ENCODE peak calls at places on chromosomes 1 and 21, in five cellular contexts. D, C, K, Z and H are unnamed samples.
A peak's percentile ranks its signal among the peaks of the same experiment; 100 is the strongest.

GRCh38 chr1:39927538-39927937 is 25.8 kb upstream of the MYCL start:
- DNase-seq in D (no peak), C (no peak), K (no peak), Z (no peak), H (no peak)

GRCh38 chr21:34926784-34927548 is 122.1 kb downstream of the RUNX1 start:
- DNase-seq in D (no peak), C (no peak), K (no peak), Z (no peak), H (peak; percentile 57)

GRCh38 chr1:41629571-41629970 is 145.1 kb upstream of the EDN2 start:
- DNase-seq in D (no peak), C (no peak), K (no peak), Z (no peak), H (peak; percentile 60)

GRCh38 chr1:59885160-59885832 is 41.3 kb downstream of the CYP2J2 start:
- DNase-seq in D (no peak), C (no peak), K (no peak), Z (no peak), H (no peak)

GRCh38 chr1:78836736-78837135 is 169.8 kb downstream of the ADGRL4 start:
- DNase-seq in D (no peak), C (no peak), K (no peak), Z (no peak), H (peak; percentile 28)

GRCh38 chr1:208551609-208552008 is 307.4 kb upstream of the PLXNA2 start:
- DNase-seq in D (no peak), C (no peak), K (no peak), Z (no peak), H (no peak)

GRCh38 chr1:215226755-215227154 is 144.2 kb downstream of the KCNK2 start:
- DNase-seq in D (no peak), C (no peak), K (no peak), Z (no peak), H (no peak)

GRCh38 chr1:5985250-5985649 is 7.0 kb downstream of the NPHP4 start:
- DNase-seq in D (no peak), C (no peak), K (peak; percentile 26), Z (no peak), H (no peak)

GRCh38 chr1:5744342-5744741 is 247.9 kb downstream of the NPHP4 start:
- DNase-seq in D (no peak), C (no peak), K (peak; percentile 45), Z (no peak), H (no peak)

GRCh38 chr21:39633770-39634181 is 21.0 kb downstream of the B3GALT5 start:
- DNase-seq in D (peak; percentile 89), C (peak; percentile 95), K (no peak), Z (no peak), H (peak; percentile 92)

GRCh38 chr1:172969611-172970010 is 81.1 kb downstream of the TNFSF18 start:
- DNase-seq in D (no peak), C (peak; percentile 95), K (no peak), Z (no peak), H (peak; percentile 92)

GRCh38 chr1:202961220-202961880 is 3.2 kb upstream of the ADIPOR1 start:
- DNase-seq in D (no peak), C (no peak), K (peak; percentile 64), Z (no peak), H (no peak)

GRCh38 chr1:180503274-180503862 is 991 bp upstream of the ACBD6 start:
- DNase-seq in D (no peak), C (no peak), K (no peak), Z (peak; percentile 38), H (no peak)

GRCh38 chr1:147390185-147390542 is 147.7 kb downstream of the CHD1L start:
- DNase-seq in D (no peak), C (no peak), K (no peak), Z (no peak), H (no peak)

GRCh38 chr1:157626099-157626498 is 28.2 kb upstream of the FCRL4 start:
- DNase-seq in D (no peak), C (no peak), K (no peak), Z (peak; percentile 46), H (no peak)
- TF ChIP-seq CTCF in D (no peak), C (no peak), K (no peak), Z (peak; percentile 60), H (no peak)

GRCh38 chr1:151846062-151846568 is 6.5 kb upstream of the C2CD4D start:
- DNase-seq in D (no peak), C (no peak), K (no peak), Z (no peak), H (peak; percentile 30)
- TF ChIP-seq CTCF in D (no peak), C (peak; percentile 4), K (no peak), Z (no peak), H (no peak)

GRCh38 chr1:220347654-220348175 is 75.5 kb upstream of the RAB3GAP2 start:
- DNase-seq in D (no peak), C (no peak), K (no peak), Z (no peak), H (no peak)

GRCh38 chr1:220356981-220357850 is 85.0 kb upstream of the RAB3GAP2 start:
- DNase-seq in D (no peak), C (no peak), K (no peak), Z (no peak), H (no peak)

GRCh38 chr1:220353229-220354012 is 81.2 kb upstream of the RAB3GAP2 start:
- DNase-seq in D (no peak), C (no peak), K (no peak), Z (no peak), H (no peak)
- TF ChIP-seq CTCF in D (no peak), C (no peak), K (no peak), Z (no peak), H (no peak)

GRCh38 chr1:92259350-92259749 is 39.4 kb downstream of the GLMN start:
- DNase-seq in D (no peak), C (no peak), K (no peak), Z (no peak), H (no peak)
- TF ChIP-seq CTCF in D (no peak), C (no peak), K (no peak), Z (no peak), H (no peak)

GRCh38 chr1:102640872-102641271 is 467.4 kb downstream of the COL11A1 start:
- DNase-seq in D (no peak), C (no peak), K (no peak), Z (no peak), H (no peak)
- TF ChIP-seq CTCF in D (no peak), C (no peak), K (no peak), Z (no peak), H (no peak)

DNA sequence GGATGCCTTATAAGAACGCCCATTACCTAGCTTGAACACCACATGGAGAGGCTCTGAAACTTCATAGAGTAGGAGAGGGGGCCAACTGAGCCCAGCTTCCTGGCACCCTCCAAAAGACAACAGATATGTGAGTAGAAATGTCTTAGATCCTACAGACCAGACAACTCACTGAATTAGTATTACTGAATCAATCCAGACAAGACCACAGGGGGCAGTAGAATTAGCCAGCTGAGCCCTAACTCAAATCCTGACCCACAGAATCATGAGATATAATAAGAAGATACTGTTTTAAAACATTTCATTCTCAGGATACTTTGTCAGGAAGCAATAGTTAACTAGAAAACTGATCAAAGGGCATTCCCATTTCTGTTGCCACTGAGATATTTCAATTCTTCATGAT is 45.8 kb upstream of the C1orf21 start:
- DNase-seq in D (no peak), C (no peak), K (no peak), Z (no peak), H (peak; percentile 9)
- TF ChIP-seq CTCF in D (no peak), C (peak; percentile 22), K (no peak), Z (no peak), H (peak; percentile 47)

GRCh38 chr1:154752273-154753030 is 117.6 kb downstream of the KCNN3 start:
- DNase-seq in D (no peak), C (no peak), K (no peak), Z (no peak), H (no peak)
- TF ChIP-seq CTCF in D (no peak), C (no peak), K (no peak), Z (no peak), H (no peak)

GRCh38 chr1:73205294-73205973 is 923.1 kb upstream of the NEGR1 start:
- DNase-seq in D (no peak), C (no peak), K (no peak), Z (no peak), H (no peak)
- TF ChIP-seq CTCF in D (no peak), C (no peak), K (no peak), Z (no peak), H (no peak)

DNA sequence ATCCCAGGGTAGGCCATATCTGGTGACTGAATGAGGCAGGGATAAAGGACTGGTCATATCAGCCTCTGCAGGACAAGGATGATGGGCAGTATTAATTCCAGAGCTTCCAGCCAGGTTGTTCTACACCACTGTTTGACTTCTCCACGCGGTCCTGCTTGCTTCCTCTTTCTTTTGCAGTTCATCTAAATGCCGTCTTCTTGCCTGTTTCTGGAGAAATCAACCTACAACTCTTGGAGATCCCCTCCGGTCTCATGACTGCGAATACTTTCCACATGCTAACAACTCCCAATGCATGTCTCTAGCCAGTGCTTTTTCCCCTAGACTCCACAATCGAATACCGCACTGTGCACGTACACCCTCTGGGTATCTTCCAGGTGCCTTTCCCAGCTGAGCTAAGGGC is 14.1 kb upstream of the TIAM1 start:
- DNase-seq in D (no peak), C (no peak), K (no peak), Z (no peak), H (no peak)
- TF ChIP-seq CTCF in D (no peak), C (no peak), K (no peak), Z (no peak), H (no peak)